ENCODE peak calls at places on chromosomes 12 and 14, in five cellular contexts. Y is GM23248, R is NCI-H1417 treated with DMSO at 0.1 percent for 48 hours, Z is amygdala, I is type B pancreatic cell. G is an unnamed sample.

GRCh38 chr12:53838978-53839377 is 87.2 kb upstream of the CISTR start:
- DNase-seq in Y (no peak), R (no peak), Z (no peak), I (no peak), G (no peak)

GRCh38 chr14:54105898-54106297 is 149.3 kb upstream of the BMP4 start:
- DNase-seq in Y (no peak), R (no peak), Z (no peak), I (no peak), G (no peak)

GRCh38 chr12:50026691-50027090 is 1.4 kb upstream of the RACGAP1 start:
- DNase-seq in Y (no peak), R (no peak), Z (no peak), I (no peak), G (no peak)

GRCh38 chr14:102150636-102151195 is 11.0 kb downstream of the WDR20 start:
- DNase-seq in Y (no peak), R (no peak), Z (no peak), I (no peak), G (no peak)

GRCh38 chr14:105841022-105842009 is 314.9 kb downstream of the TMEM121 start:
- DNase-seq in Y (no peak), R (no peak), Z (no peak), I (no peak), G (peak; percentile 67)

GRCh38 chr14:104972301-104973211 is 5.6 kb downstream of the AHNAK2 start:
- DNase-seq in Y (peak; percentile 87), R (no peak), Z (no peak), I (no peak), G (no peak)

GRCh38 chr14:70073924-70074566 is 114.7 kb downstream of the SLC8A3 start:
- DNase-seq in Y (peak; percentile 75), R (no peak), Z (peak; percentile 8), I (peak; percentile 76), G (no peak)

GRCh38 chr12:39620664-39621658 is 1.4 kb upstream of the ABCD2 start:
- DNase-seq in Y (no peak), R (no peak), Z (no peak), I (no peak), G (no peak)

GRCh38 chr12:9881988-9882387 is 699 bp downstream of the KLRF2 start:
- DNase-seq in Y (no peak), R (no peak), Z (no peak), I (no peak), G (no peak)

GRCh38 chr12:76519538-76519937 is 40.0 kb downstream of the OSBPL8 start:
- DNase-seq in Y (no peak), R (no peak), Z (no peak), I (no peak), G (no peak)

GRCh38 chr12:6635856-6636521 is at the start of gene LPAR5:
- DNase-seq in Y (peak; percentile 80), R (no peak), Z (no peak), I (no peak), G (no peak)

GRCh38 chr12:75635606-75636444 is 124.4 kb upstream of the KRR1 start:
- DNase-seq in Y (peak; percentile 88), R (no peak), Z (no peak), I (no peak), G (no peak)

GRCh38 chr14:56590535-56590951 is 10.9 kb downstream of the TMEM260 start:
- DNase-seq in Y (no peak), R (no peak), Z (no peak), I (no peak), G (no peak)

GRCh38 chr12:77940011-77940423 is 109.3 kb downstream of the NAV3 start:
- DNase-seq in Y (peak; percentile 93), R (no peak), Z (no peak), I (no peak), G (no peak)

GRCh38 chr14:104687601-104688504 is 1.6 kb upstream of the INF2 start:
- DNase-seq in Y (peak; percentile 49), R (no peak), Z (no peak), I (no peak), G (no peak)